ENCODE peak calls at places on chromosomes 3 and 15, in five cellular contexts. Q is kidney, F is GM23338, H is neural progenitor cell, D is A549. J is an unnamed sample.

GRCh38 chr3:134904333-134904771 is 109.3 kb downstream of the EPHB1 start:
- DNase-seq in Q (no peak), F (no peak), H (no peak), D (no peak), J (no peak)

GRCh38 chr3:174862101-174862500 is 3.0 kb downstream of the NAALADL2 start:
- DNase-seq in Q (no peak), F (peak; percentile 69), H (peak; percentile 25), D (peak; percentile 32), J (peak; percentile 85)

GRCh38 chr3:127479449-127479848 is 111.1 kb downstream of the TPRA1 start:
- DNase-seq in Q (no peak), F (peak; percentile 42), H (no peak), D (no peak), J (peak; percentile 5)

GRCh38 chr3:22284559-22284958 is 533.5 kb upstream of the ZNF385D start:
- DNase-seq in Q (no peak), F (no peak), H (no peak), D (no peak), J (no peak)

GRCh38 chr3:24343084-24343783 is 151.4 kb downstream of the THRB start:
- DNase-seq in Q (no peak), F (no peak), H (no peak), D (no peak), J (no peak)

GRCh38 chr3:196144383-196145105 is 62.7 kb upstream of the TFRC start:
- DNase-seq in Q (no peak), F (no peak), H (no peak), D (no peak), J (no peak)

GRCh38 chr3:101252307-101252706 is 68.1 kb downstream of the IMPG2 start:
- DNase-seq in Q (no peak), F (no peak), H (no peak), D (peak; percentile 22), J (no peak)

GRCh38 chr15:66685638-66686150 is 16.3 kb upstream of the SMAD6 start:
- DNase-seq in Q (no peak), F (no peak), H (no peak), D (no peak), J (no peak)

GRCh38 chr3:129035360-129036233 is 25.0 kb upstream of the GP9 start:
- DNase-seq in Q (no peak), F (no peak), H (no peak), D (no peak), J (no peak)

GRCh38 chr3:13571264-13571663 is 22.3 kb downstream of the FBLN2 start:
- DNase-seq in Q (no peak), F (no peak), H (no peak), D (no peak), J (no peak)

GRCh38 chr3:83601704-83602103 is 1357.1 kb upstream of the CADM2 start:
- DNase-seq in Q (no peak), F (no peak), H (no peak), D (no peak), J (no peak)

GRCh38 chr3:11074007-11074406 is 80.3 kb upstream of the HRH1 start:
- DNase-seq in Q (no peak), F (no peak), H (no peak), D (no peak), J (no peak)

GRCh38 chr15:93307513-93307912 is 218.5 kb upstream of the RGMA start:
- DNase-seq in Q (no peak), F (peak; percentile 4), H (peak; percentile 33), D (no peak), J (no peak)

GRCh38 chr3:194243172-194243861 is 107.4 kb downstream of the HES1 start:
- DNase-seq in Q (no peak), F (no peak), H (no peak), D (no peak), J (no peak)

GRCh38 chr3:23804441-23805227 is 1.1 kb upstream of the UBE2E1 start:
- DNase-seq in Q (no peak), F (no peak), H (no peak), D (no peak), J (no peak)

GRCh38 chr3:100782906-100783305 is 73.6 kb downstream of the TFG start:
- DNase-seq in Q (no peak), F (no peak), H (peak; percentile 8), D (no peak), J (no peak)

GRCh38 chr3:113132571-113132996 is 78.8 kb upstream of the BOC start:
- DNase-seq in Q (no peak), F (no peak), H (no peak), D (no peak), J (no peak)

GRCh38 chr3:47908744-47909143 is 105.8 kb downstream of the DHX30 start:
- DNase-seq in Q (no peak), F (no peak), H (no peak), D (no peak), J (no peak)

GRCh38 chr3:48222616-48223513 is at the start of gene CAMP:
- DNase-seq in Q (peak; percentile 92), F (no peak), H (no peak), D (peak; percentile 33), J (no peak)

GRCh38 chr15:56804908-56805307 is 71.6 kb upstream of the ZNF280D start:
- DNase-seq in Q (no peak), F (no peak), H (no peak), D (no peak), J (no peak)

GRCh38 chr15:56805466-56806146 is 72.3 kb upstream of the ZNF280D start:
- DNase-seq in Q (no peak), F (no peak), H (no peak), D (peak; percentile 71), J (peak; percentile 88)

GRCh38 chr15:56806147-56806536 is 72.8 kb upstream of the ZNF280D start:
- DNase-seq in Q (no peak), F (no peak), H (no peak), D (no peak), J (no peak)

GRCh38 chr15:56802164-56802563 is 68.9 kb upstream of the ZNF280D start:
- DNase-seq in Q (no peak), F (no peak), H (no peak), D (no peak), J (no peak)

GRCh38 chr15:56804279-56804678 is 71.0 kb upstream of the ZNF280D start:
- DNase-seq in Q (no peak), F (no peak), H (no peak), D (no peak), J (no peak)
- H3K4me1 ChIP-seq in Q (no peaks in the 10 kb centered on the region), F (no peaks in the 10 kb centered on the region), H (no peaks in the 10 kb centered on the region), D (peaks cover 10% of the 10 kb centered on the region), J (no peaks in the 10 kb centered on the region)

DNA sequence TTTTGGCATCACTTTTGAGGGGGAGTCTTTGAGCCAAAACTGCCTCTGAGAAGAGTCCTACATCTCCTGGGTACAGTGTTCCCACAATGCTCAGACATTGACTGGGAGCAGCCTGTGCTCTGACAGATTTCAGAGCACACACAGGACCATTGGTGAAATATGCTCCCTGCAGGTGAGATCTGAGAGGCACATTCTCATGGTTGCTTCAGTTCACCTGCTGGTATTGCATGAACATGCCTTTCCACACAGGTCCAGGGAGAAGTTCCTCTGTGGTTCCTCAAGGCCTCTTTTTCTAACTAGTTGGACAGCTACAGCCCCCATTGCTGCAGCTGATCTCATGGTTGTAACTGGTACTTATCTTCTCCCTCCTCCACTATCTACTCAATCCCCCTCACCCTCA is 37.0 kb downstream of the FOXL2 start:
- DNase-seq in Q (no peak), F (no peak), H (no peak), D (no peak), J (no peak)
- H3K4me1 ChIP-seq in Q (no peaks in the 10 kb centered on the region), F (no peaks in the 10 kb centered on the region), H (no peaks in the 10 kb centered on the region), D (no peaks in the 10 kb centered on the region), J (peaks cover 2% of the 10 kb centered on the region)

GRCh38 chr3:69776289-69776688 is 37.0 kb downstream of the MITF start:
- DNase-seq in Q (no peak), F (no peak), H (no peak), D (no peak), J (no peak)
- H3K4me1 ChIP-seq in Q (peaks cover 11% of the 10 kb centered on the region), F (no peaks in the 10 kb centered on the region), H (no peaks in the 10 kb centered on the region), D (peaks cover 10% of the 10 kb centered on the region), J (peaks cover 5% of the 10 kb centered on the region)

DNA sequence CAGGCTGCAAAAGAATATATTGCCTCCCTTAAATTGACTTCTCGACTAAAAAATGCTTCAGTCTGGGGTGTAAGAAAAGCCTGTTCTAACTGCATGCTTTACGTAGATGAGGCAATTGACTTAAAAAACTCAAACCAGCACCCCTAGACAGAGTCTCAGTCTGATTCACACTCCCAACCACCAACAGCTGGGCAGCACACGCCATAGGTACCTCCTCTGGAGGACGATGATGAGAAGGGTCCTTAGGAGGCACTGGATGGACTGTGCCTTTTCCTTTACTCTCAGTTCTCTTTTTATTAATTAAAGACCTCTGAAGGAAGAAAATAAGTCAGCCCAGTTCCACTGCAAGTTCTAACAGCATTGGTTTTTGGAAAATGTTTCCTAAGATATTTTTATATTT is 175.0 kb downstream of the PDZRN3 start:
- DNase-seq in Q (no peak), F (no peak), H (no peak), D (no peak), J (no peak)
- H3K4me1 ChIP-seq in Q (peaks cover 31% of the 10 kb centered on the region), F (peaks cover 33% of the 10 kb centered on the region), H (no peaks in the 10 kb centered on the region), D (no peaks in the 10 kb centered on the region), J (peaks cover 3% of the 10 kb centered on the region)

DNA sequence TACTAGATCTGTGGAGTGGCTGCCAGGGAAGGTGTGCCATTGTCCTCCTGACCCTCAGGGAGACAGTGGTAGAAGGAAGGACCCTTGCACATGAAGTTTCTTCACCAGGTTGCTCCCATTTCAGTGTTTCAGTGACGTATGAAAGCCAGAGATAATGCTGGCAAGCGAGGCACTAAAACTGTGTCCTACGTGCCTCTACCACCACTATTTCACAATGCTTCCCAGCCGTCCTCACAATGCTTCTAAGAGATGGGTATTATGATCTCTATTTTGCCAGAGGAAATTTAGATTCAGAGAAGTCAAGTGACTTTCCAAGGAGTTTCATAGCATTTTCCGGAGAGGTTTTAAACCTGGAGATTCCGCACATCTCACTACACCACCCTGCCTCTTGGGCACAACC is 28.0 kb upstream of the RNF7 start:
- DNase-seq in Q (no peak), F (no peak), H (no peak), D (no peak), J (no peak)
- H3K4me1 ChIP-seq in Q (no peaks in the 10 kb centered on the region), F (no peaks in the 10 kb centered on the region), H (no peaks in the 10 kb centered on the region), D (no peaks in the 10 kb centered on the region), J (no peaks in the 10 kb centered on the region)

GRCh38 chr3:38646630-38647029 is 2.9 kb downstream of the SCN5A start:
- DNase-seq in Q (no peak), F (peak; percentile 83), H (peak; percentile 74), D (peak; percentile 77), J (peak; percentile 84)
- H3K4me1 ChIP-seq in Q (no peaks in the 10 kb centered on the region), F (peaks cover 15% of the 10 kb centered on the region), H (peaks cover 22% of the 10 kb centered on the region), D (no peaks in the 10 kb centered on the region), J (no peaks in the 10 kb centered on the region)

GRCh38 chr3:52278510-52279069 is at the start of gene WDR82:
- DNase-seq in Q (peak; percentile 99), F (peak; percentile 97), H (peak; percentile 98), D (peak; percentile 91), J (peak; percentile 96)
- H3K4me1 ChIP-seq in Q (peaks cover 16% of the 10 kb centered on the region), F (peaks cover 21% of the 10 kb centered on the region), H (peaks cover 32% of the 10 kb centered on the region), D (peaks cover 45% of the 10 kb centered on the region), J (peaks cover 3% of the 10 kb centered on the region)

GRCh38 chr3:17013571-17013970 is 128.8 kb downstream of the PLCL2 start:
- DNase-seq in Q (no peak), F (no peak), H (no peak), D (no peak), J (no peak)
- H3K4me1 ChIP-seq in Q (peaks cover 24% of the 10 kb centered on the region), F (no peaks in the 10 kb centered on the region), H (peaks cover 14% of the 10 kb centered on the region), D (peaks cover 16% of the 10 kb centered on the region), J (no peaks in the 10 kb centered on the region)